ENCODE peak calls at places on chromosome 14, in seven cellular contexts. I is testis, Z is astrocyte, G is K562, N is pancreas, E is right cardiac atrium, B is stomach. H is an unnamed sample.
A peak's percentile ranks its signal among the peaks of the same experiment; 100 is the strongest.

GRCh38 chr14:26703967-26704366 is 106.1 kb upstream of the NOVA1 start:
- DNase-seq in B (no peak), E (no peak), I (no peak), G (no peak), Z (no peak), N (no peak), H (no peak)

GRCh38 chr14:44404021-44404420 is 103.1 kb downstream of the FSCB start:
- DNase-seq in E (peak; percentile 51), Z (peak; percentile 3), N (no peak), B (no peak), I (no peak), G (no peak), H (no peak)

GRCh38 chr14:90850487-90850886 is 34.3 kb upstream of the TTC7B start:
- DNase-seq in Z (peak; percentile 71), I (no peak), B (no peak), N (no peak), E (no peak), G (no peak), H (no peak)

GRCh38 chr14:61469771-61470170 is 148.4 kb downstream of the PRKCH start:
- DNase-seq in E (no peak), B (no peak), Z (no peak), N (no peak), I (no peak), G (no peak), H (peak; percentile 38)

GRCh38 chr14:60680511-60680910 is 31.2 kb upstream of the SIX1 start:
- DNase-seq in B (no peak), I (no peak), N (no peak), E (no peak), G (no peak), Z (no peak), H (no peak)

GRCh38 chr14:92936085-92936484 is 13.1 kb downstream of the CHGA start:
- DNase-seq in B (no peak), I (no peak), Z (no peak), G (no peak), N (peak; percentile 59), E (no peak), H (no peak)

GRCh38 chr14:70168401-70168800 is 20.4 kb downstream of the SLC8A3 start:
- DNase-seq in I (no peak), E (no peak), Z (no peak), G (no peak), B (no peak), N (no peak), H (no peak)

GRCh38 chr14:37985826-37986470 is 221.8 kb upstream of the SSTR1 start:
- DNase-seq in N (no peak), Z (peak; percentile 6), I (peak; percentile 53), G (no peak), E (peak; percentile 50), B (peak; percentile 44), H (peak; percentile 50)

GRCh38 chr14:21068521-21069387 is 1.4 kb upstream of the ARHGEF40 start:
- DNase-seq in N (no peak), B (peak; percentile 63), I (peak; percentile 68), G (peak; percentile 68), Z (peak; percentile 22), E (peak; percentile 79), H (peak; percentile 70)

GRCh38 chr14:32396874-32397273 is 67.8 kb downstream of the AKAP6 start:
- DNase-seq in N (no peak), G (no peak), E (no peak), I (no peak), Z (no peak), B (no peak), H (no peak)

GRCh38 chr14:68469208-68469713 is 323.6 kb downstream of the ZFP36L1 start:
- DNase-seq in E (no peak), Z (no peak), G (no peak), N (no peak), I (no peak), B (peak; percentile 44), H (no peak)

GRCh38 chr14:68464716-68465115 is 328.2 kb downstream of the ZFP36L1 start:
- DNase-seq in E (no peak), B (no peak), I (no peak), Z (peak; percentile 82), N (no peak), G (no peak), H (no peak)

GRCh38 chr14:68468437-68469207 is 324.2 kb downstream of the ZFP36L1 start:
- DNase-seq in N (no peak), Z (peak; percentile 96), I (no peak), E (no peak), G (no peak), B (peak; percentile 33), H (no peak)

GRCh38 chr14:68467425-68467824 is 325.4 kb downstream of the ZFP36L1 start:
- DNase-seq in I (no peak), G (no peak), B (no peak), Z (no peak), N (no peak), E (no peak), H (no peak)

DNA sequence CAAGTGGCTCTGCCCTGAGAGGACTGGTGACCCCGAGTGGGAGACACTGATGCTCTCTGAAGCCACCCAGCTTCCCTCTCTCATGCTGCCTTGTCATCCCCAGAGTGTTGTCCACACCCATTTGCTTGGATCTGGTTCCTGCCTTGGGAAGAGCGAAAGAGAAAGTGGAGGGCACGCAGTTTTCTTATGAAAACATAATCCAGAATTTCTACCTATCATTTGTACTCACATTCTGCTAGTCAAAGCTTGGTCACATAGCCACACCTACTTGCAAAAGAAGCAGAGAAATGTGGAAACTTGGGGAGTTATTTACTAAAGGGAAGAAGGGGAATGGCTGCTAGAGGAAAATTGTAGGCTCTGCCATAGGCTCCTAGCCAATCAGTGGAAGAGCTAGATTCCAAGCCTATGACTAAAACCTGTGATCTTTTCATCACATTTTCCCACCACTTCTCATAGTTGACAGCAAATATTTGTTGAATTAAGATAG is 326.3 kb downstream of the ZFP36L1 start:
- DNase-seq in E (peak; percentile 60), G (no peak), N (no peak), B (no peak), I (no peak), Z (peak; percentile 99), H (no peak)
- H3K27ac ChIP-seq in E (peak overlapping the region; percentile 6), G (no peak overlapping the region), N (peak overlapping the region; percentile 78), B (peak overlapping the region; percentile 54), I (no peak overlapping the region), Z (peak overlapping the region; percentile 77), H (no peak overlapping the region)

DNA sequence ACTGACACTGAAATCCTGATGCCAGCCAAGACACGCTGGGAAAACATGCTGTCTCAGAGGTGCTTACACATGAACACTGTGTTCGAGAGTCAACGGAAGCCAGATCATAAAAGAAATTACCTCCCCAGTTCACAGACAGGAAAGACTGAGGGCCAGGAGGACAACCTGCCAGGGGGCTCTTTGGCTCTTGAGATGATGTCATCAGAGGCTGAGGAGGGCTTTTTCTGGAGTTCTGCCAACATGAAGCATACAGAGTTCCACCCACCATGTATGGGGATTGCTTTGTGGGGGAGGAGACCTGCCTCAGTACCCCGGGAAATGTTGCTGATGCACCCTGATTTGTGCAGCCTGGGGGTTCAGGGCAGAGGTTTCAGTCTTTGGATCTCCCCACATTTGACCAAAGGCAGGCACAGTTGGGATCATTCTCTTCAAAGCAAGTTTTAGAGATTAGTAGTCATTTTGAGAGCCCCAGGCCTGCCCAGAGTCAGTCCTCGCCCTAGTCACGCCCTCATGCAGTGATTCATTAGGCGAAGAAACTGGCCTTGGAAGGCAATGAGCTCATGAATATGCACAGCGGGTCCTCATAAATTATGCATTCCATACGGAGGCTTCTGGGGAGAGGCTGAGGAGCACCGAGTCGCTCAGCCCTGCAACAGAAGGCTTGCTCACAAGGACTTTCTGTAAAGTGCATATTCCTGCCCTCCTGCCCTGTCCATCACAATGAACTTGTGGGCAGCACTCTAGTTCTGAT is 34.9 kb upstream of the EML1 start:
- DNase-seq in I (no peak), B (no peak), E (no peak), G (no peak), N (no peak), Z (peak; percentile 95), H (no peak)
- H3K27ac ChIP-seq in I (no peak overlapping the region), B (no peak overlapping the region), E (no peak overlapping the region), G (no peak overlapping the region), N (no peak overlapping the region), Z (peak overlapping the region; percentile 100), H (no peak overlapping the region)

DNA sequence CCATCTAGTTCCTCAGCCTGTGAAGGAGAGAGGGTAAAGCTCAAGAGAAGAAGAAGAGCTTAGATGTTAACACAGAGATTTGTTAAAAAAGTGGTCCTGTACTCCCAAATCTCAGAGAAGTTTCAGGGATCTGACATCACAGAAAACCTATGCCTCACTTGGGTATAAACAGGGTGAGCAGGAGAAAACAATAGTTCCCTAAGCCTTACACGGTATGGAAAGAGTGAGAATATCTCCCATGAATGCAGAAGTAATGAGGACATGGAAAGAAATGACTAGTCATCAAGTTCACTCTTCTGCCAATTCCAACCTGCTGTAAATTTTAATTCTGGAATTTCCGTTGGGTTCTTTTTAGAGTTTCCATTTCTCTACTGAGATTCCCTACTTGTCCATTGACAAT is 6.2 kb upstream of the PTGER2 start:
- DNase-seq in B (no peak), N (no peak), E (no peak), I (no peak), Z (peak; percentile 36), G (no peak), H (no peak)
- H3K27ac ChIP-seq in B (no peak overlapping the region), N (no peak overlapping the region), E (no peak overlapping the region), I (no peak overlapping the region), Z (no peak overlapping the region), G (no peak overlapping the region), H (no peak overlapping the region)

GRCh38 chr14:54672688-54673087 is 105.8 kb downstream of the SAMD4A start:
- DNase-seq in B (no peak), E (no peak), Z (no peak), I (no peak), N (no peak), G (no peak), H (no peak)

GRCh38 chr14:54676822-54677708 is 110.1 kb downstream of the SAMD4A start:
- DNase-seq in B (no peak), Z (peak; percentile 99), E (peak; percentile 60), G (no peak), I (no peak), N (no peak), H (no peak)

GRCh38 chr14:54673193-54674121 is 106.5 kb downstream of the SAMD4A start:
- DNase-seq in Z (no peak), G (peak; percentile 22), E (no peak), B (no peak), I (no peak), N (no peak), H (no peak)

GRCh38 chr14:54674342-54674741 is 107.4 kb downstream of the SAMD4A start:
- DNase-seq in B (no peak), N (no peak), I (no peak), E (no peak), G (no peak), Z (no peak), H (no peak)

DNA sequence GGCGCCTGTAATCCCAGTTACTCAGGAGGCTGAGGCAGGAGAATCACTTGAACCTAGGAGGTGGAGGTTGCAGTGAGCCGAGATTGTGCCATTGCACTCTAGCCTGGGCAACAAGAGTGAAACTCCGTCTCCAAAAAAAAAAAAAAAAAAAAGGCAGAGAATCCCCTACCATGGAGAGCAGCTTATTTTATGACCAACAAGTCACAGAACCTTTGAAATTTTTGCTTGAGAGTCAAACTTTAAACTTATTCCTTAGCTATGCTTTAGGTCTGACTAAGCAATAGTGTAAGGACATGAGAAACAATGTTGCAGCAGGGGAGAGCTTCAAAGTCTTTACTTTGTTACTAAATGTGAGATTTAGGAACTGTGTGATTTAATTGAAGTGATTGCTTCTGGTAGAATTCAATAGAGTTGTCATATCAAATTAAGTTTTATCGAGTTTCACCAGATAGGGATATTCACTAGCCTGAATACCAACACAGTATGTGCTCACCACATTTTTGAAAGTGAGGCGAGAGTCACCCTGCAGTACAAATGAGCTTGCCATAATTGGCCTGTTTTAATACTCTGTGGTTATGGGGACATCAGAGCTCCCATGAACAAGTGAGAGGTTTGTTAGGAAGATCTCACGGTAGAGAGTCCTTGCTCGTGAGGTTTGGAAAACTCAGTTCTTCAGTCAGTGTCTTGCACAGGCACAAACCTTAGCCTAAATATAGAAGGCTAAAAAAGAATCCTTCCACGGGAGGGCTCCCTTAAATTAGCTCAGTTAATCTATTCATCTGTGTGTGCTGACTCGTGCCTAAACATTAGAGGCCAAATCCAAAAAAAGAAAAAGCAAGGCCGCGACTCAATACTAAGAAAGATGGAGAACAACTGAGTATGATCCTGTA is 108.6 kb downstream of the SAMD4A start:
- DNase-seq in E (no peak), N (no peak), B (no peak), G (no peak), I (no peak), Z (no peak), H (no peak)
- H3K27ac ChIP-seq in E (peak overlapping the region; percentile 96), N (no peak overlapping the region), B (no peak overlapping the region), G (no peak overlapping the region), I (peak overlapping the region; percentile 77), Z (no peak overlapping the region), H (no peak overlapping the region)